ENCODE peak calls at places on chromosomes 3 and 15, in seven cellular contexts. P is upper lobe of left lung, E is foreskin keratinocyte, J is hepatocyte, I is lung, L is heart left ventricle, K is body of pancreas. B is an unnamed sample.
A peak's percentile ranks its signal among the peaks of the same experiment; 100 is the strongest.

GRCh38 chr15:90552162-90552928 is 22.6 kb downstream of the CRTC3 start:
- DNase-seq in L (no peak), K (no peak), E (no peak), P (peak; percentile 56), I (no peak), J (no peak), B (no peak)

GRCh38 chr3:183959214-183959613 is 58.5 kb downstream of the ABCC5 start:
- DNase-seq in K (no peak), I (no peak), P (no peak), L (no peak), E (peak; percentile 66), J (peak; percentile 39), B (no peak)

GRCh38 chr3:107441617-107442016 is 64.4 kb downstream of the CCDC54 start:
- DNase-seq in E (no peak), K (no peak), P (no peak), I (no peak), L (no peak), J (no peak), B (no peak)

GRCh38 chr3:58651268-58651667 is 15.3 kb downstream of the FAM3D start:
- DNase-seq in P (no peak), L (no peak), E (no peak), K (no peak), I (no peak), J (no peak), B (no peak)

GRCh38 chr3:45509038-45509767 is 85.3 kb upstream of the LIMD1 start:
- DNase-seq in P (no peak), E (peak; percentile 86), J (peak; percentile 36), K (no peak), L (no peak), I (no peak), B (no peak)

GRCh38 chr15:68304611-68305337 is 27.2 kb downstream of the FEM1B start:
- DNase-seq in J (peak; percentile 40), L (peak; percentile 14), P (no peak), E (peak; percentile 85), I (peak; percentile 24), K (no peak), B (no peak)

GRCh38 chr15:52102468-52102867 is 10.1 kb downstream of the BCL2L10 start:
- DNase-seq in K (no peak), I (no peak), L (no peak), E (no peak), J (no peak), P (no peak), B (no peak)

GRCh38 chr3:4723921-4724698 is 231.0 kb downstream of the ITPR1 start:
- DNase-seq in K (peak; percentile 51), J (no peak), I (no peak), L (no peak), P (no peak), E (no peak), B (no peak)

GRCh38 chr3:127221062-127222035 is 28.4 kb downstream of the PRR23E start:
- DNase-seq in I (no peak), E (no peak), K (no peak), L (no peak), J (no peak), P (peak; percentile 50), B (no peak)

GRCh38 chr15:28246605-28247004 is 75.4 kb downstream of the HERC2 start:
- DNase-seq in I (no peak), L (no peak), P (no peak), E (no peak), K (no peak), J (no peak), B (no peak)

GRCh38 chr3:120567370-120568197 is 28.6 kb upstream of the NDUFB4 start:
- DNase-seq in K (peak; percentile 53), L (no peak), J (peak; percentile 54), P (no peak), I (peak; percentile 27), E (no peak), B (no peak)

GRCh38 chr15:99443768-99444446 is 121.9 kb upstream of the MEF2A start:
- DNase-seq in J (no peak), L (peak; percentile 16), I (no peak), P (no peak), K (no peak), E (no peak), B (no peak)

GRCh38 chr3:179991877-179992276 is 44.9 kb downstream of the PEX5L start:
- DNase-seq in I (no peak), L (no peak), E (no peak), J (no peak), P (no peak), K (no peak), B (no peak)

GRCh38 chr15:98850991-98851776 is 156.4 kb downstream of the PGPEP1L start:
- DNase-seq in I (peak; percentile 79), J (peak; percentile 80), K (peak; percentile 80), L (peak; percentile 73), E (no peak), P (peak; percentile 75), B (peak; percentile 89)

GRCh38 chr3:14883226-14883625 is 64.2 kb upstream of the NR2C2 start:
- DNase-seq in J (no peak), L (no peak), P (no peak), E (no peak), I (no peak), K (no peak), B (no peak)

GRCh38 chr3:14876942-14877341 is 58.2 kb downstream of the FGD5 start:
- DNase-seq in E (no peak), P (peak; percentile 73), J (peak; percentile 39), L (peak; percentile 59), I (peak; percentile 43), K (peak; percentile 54), B (no peak)

GRCh38 chr3:14879161-14879888 is 60.6 kb downstream of the FGD5 start:
- DNase-seq in L (no peak), E (no peak), P (no peak), K (no peak), I (no peak), J (peak; percentile 30), B (no peak)

GRCh38 chr3:14877404-14877803 is 58.6 kb downstream of the FGD5 start:
- DNase-seq in J (no peak), P (no peak), I (no peak), L (no peak), E (no peak), K (no peak), B (no peak)

DNA sequence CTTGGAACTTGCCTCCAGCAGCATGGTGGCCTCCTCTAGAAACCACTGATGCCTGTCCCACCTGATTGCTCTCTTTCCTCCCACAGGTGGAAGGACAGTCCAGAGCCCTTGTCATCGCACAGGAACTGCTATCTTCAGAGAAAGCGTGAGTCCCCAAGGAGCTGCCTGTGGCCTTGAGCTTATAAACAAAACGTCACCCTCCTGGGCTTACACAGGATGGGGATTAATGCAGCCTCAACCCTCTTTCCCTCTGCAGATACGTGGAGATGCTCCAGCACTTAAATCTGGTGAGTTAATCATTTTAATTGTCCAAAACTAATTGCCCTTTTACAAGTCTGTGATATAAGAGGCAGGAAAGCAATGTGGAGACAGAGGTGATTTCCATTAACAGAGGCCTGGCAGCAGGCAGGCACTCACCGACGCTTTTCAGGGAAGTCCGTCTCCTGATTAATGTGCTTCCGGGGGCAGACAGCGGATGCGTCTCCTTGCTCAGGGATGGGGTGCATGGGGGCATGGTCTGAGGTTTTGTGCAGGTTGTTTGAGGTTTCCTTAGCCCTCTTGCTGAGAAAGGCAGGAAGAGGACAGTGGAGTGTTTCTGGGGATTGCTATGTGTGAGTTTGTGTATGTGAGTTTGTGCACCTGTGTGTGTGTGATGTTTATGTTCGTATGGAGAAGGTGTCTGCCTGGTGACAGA is 61.9 kb downstream of the FGD5 start:
- DNase-seq in J (no peak), K (no peak), I (no peak), L (no peak), E (no peak), P (no peak), B (no peak)
- H3K4me1 ChIP-seq in J (no peaks in the 10 kb centered on the region), K (no peaks in the 10 kb centered on the region), I (peaks cover 20% of the 10 kb centered on the region), L (peaks cover 33% of the 10 kb centered on the region), E (no peaks in the 10 kb centered on the region), P (peaks cover 48% of the 10 kb centered on the region), B (no peaks in the 10 kb centered on the region)

DNA sequence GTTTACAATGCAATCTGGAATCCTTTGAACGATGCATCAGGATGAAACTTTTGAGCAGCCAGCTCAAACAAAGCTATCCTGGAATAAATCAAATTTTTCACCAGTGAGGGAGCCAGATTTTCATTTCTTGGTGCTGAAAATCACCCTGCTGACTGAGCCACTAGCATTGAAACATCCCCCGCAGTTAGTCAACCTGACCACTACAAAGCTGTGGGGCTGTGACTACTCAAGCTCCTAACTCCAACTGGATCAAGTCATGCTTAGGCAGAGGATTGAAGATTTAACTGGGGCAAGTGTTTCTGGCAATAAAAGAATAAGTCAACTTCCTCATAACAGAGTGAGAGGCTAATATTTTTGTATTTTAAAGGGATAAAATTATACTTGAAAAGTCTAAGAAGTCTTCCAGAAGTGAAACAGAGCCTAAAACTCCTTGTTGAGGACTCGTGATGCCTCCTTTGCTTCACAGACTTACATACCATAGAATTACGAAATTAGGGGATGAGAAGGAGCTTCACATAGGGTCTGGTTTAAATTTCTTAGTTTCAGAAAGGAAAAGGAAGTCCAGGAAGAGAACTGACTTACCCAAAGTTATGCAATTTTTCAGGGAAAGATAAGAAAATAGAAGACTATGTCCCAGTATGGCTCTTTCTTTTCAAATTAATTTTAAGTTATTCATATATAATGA is 177.8 kb downstream of the SERPINI1 start:
- DNase-seq in K (no peak), J (peak; percentile 25), E (peak; percentile 6), L (no peak), I (no peak), P (no peak), B (no peak)
- TF ChIP-seq CTCF in K (no peak), J (no peak), E (peak; percentile 12), L (no peak), I (no peak), P (no peak), B (no peak)

GRCh38 chr3:128804017-128804816 is 75.2 kb upstream of the ACAD9 start:
- DNase-seq in I (no peak), L (no peak), P (no peak), K (no peak), J (no peak), E (no peak), B (no peak)

GRCh38 chr3:128804817-128805166 is 74.6 kb upstream of the ACAD9 start:
- DNase-seq in L (no peak), P (no peak), E (no peak), K (no peak), I (no peak), J (no peak), B (no peak)

GRCh38 chr3:128806588-128806987 is 72.8 kb upstream of the ACAD9 start:
- DNase-seq in J (no peak), P (no peak), L (no peak), E (no peak), K (no peak), I (no peak), B (no peak)

GRCh38 chr3:128807186-128807830 is 72.1 kb upstream of the ACAD9 start:
- DNase-seq in L (no peak), K (no peak), J (no peak), P (no peak), I (no peak), E (peak; percentile 25), B (no peak)

GRCh38 chr3:128805771-128806170 is 73.6 kb upstream of the ACAD9 start:
- DNase-seq in J (no peak), E (peak; percentile 42), K (no peak), I (no peak), P (no peak), L (no peak), B (no peak)
- H3K27ac ChIP-seq in J (no peak overlapping the region), E (peak overlapping the region; percentile 82), K (no peak overlapping the region), I (peak overlapping the region; percentile 89), P (peak overlapping the region; percentile 44), L (peak overlapping the region; percentile 86), B (peak overlapping the region; percentile 36)

DNA sequence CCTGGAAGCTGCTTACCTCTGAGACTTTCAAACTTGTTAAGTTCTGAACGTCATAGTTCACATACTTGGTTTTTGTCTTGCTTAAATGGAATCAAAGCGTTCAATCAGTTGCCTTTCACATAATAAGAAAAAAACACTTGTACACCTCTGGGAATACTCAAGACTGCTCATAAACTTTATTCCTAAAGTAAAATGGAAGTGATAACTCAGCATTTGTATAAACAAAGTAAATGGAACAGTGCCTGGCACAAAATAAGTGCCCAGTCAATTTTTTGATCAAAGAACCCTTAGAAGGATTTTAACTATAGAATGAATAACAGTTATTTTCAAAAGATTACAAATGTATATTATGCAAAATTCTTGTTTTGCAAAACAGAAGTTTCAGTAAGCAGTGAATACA is 1.3 kb downstream of the RAB5A start:
- DNase-seq in J (no peak), E (no peak), K (no peak), L (no peak), P (no peak), I (no peak), B (no peak)
- H3K4me1 ChIP-seq in J (peaks cover 11% of the 10 kb centered on the region), E (peaks cover 19% of the 10 kb centered on the region), K (peaks cover 39% of the 10 kb centered on the region), L (peaks cover 43% of the 10 kb centered on the region), P (peaks cover 27% of the 10 kb centered on the region), I (peaks cover 2% of the 10 kb centered on the region), B (peaks cover 20% of the 10 kb centered on the region)

B was measured in RWPE2.